ENCODE peak calls at places on chromosomes 7 and 10, in eight cellular contexts. Z, N, J, F, C, X, D and R are unnamed samples.

GRCh38 chr7:16734148-16734726 is 19.3 kb upstream of the TSPAN13 start:
- DNase-seq in Z (no peak), N (no peak), J (no peak), F (no peak), C (no peak), X (no peak), D (no peak), R (no peak)

GRCh38 chr10:60162631-60163030 is 227.0 kb downstream of the ANK3 start:
- DNase-seq in Z (no peak), N (no peak), J (no peak), F (no peak), C (no peak), X (no peak), D (no peak), R (no peak)

GRCh38 chr10:131670341-131670740 is 230.5 kb upstream of the PPP2R2D start:
- DNase-seq in Z (no peak), N (no peak), J (no peak), F (no peak), C (no peak), X (no peak), D (no peak), R (no peak)

GRCh38 chr10:107280293-107280692 is 115.8 kb upstream of the SORCS1 start:
- DNase-seq in Z (no peak), N (no peak), J (no peak), F (no peak), C (no peak), X (no peak), D (no peak), R (peak; percentile 96)

GRCh38 chr10:60809157-60809556 is 30.9 kb downstream of the CDK1 start:
- DNase-seq in Z (no peak), N (no peak), J (no peak), F (no peak), C (no peak), X (no peak), D (no peak), R (no peak)

GRCh38 chr10:121536271-121536918 is 61.8 kb downstream of the FGFR2 start:
- DNase-seq in Z (no peak), N (no peak), J (no peak), F (no peak), C (no peak), X (peak; percentile 42), D (no peak), R (no peak)

GRCh38 chr10:79418274-79418673 is 27.1 kb downstream of the ZCCHC24 start:
- DNase-seq in Z (no peak), N (no peak), J (no peak), F (no peak), C (peak; percentile 13), X (no peak), D (no peak), R (no peak)

GRCh38 chr10:57579926-57580325 is 687.8 kb downstream of the IPMK start:
- DNase-seq in Z (no peak), N (no peak), J (peak; percentile 84), F (no peak), C (no peak), X (no peak), D (no peak), R (peak; percentile 49)

GRCh38 chr7:332020-332517 is 42.1 kb downstream of the FOXL3 start:
- DNase-seq in Z (peak; percentile 49), N (no peak), J (no peak), F (no peak), C (no peak), X (no peak), D (no peak), R (no peak)

GRCh38 chr7:151249034-151249731 is 689 bp upstream of the SMARCD3 start:
- DNase-seq in Z (peak; percentile 54), N (no peak), J (no peak), F (peak; percentile 24), C (peak; percentile 72), X (peak; percentile 72), D (no peak), R (peak; percentile 36)

GRCh38 chr7:151251328-151251925 is 2.9 kb upstream of the SMARCD3 start:
- DNase-seq in Z (peak; percentile 70), N (no peak), J (no peak), F (peak; percentile 15), C (peak; percentile 76), X (no peak), D (no peak), R (no peak)

GRCh38 chr7:151249732-151250072 is 1.2 kb upstream of the SMARCD3 start:
- DNase-seq in Z (peak; percentile 71), N (no peak), J (peak; percentile 73), F (no peak), C (peak; percentile 71), X (peak; percentile 62), D (no peak), R (no peak)

GRCh38 chr7:151251926-151252835 is 3.7 kb upstream of the SMARCD3 start:
- DNase-seq in Z (peak; percentile 75), N (no peak), J (peak; percentile 72), F (no peak), C (peak; percentile 86), X (peak; percentile 69), D (no peak), R (no peak)

GRCh38 chr7:151250181-151251095 is 1.9 kb upstream of the SMARCD3 start:
- DNase-seq in Z (no peak), N (no peak), J (no peak), F (no peak), C (no peak), X (no peak), D (no peak), R (no peak)
- H3K27me3 ChIP-seq in Z (no peaks in the 10 kb centered on the region), N (no peaks in the 10 kb centered on the region), J (no peaks in the 10 kb centered on the region), F (peaks cover 27% of the 10 kb centered on the region), C (peaks cover 33% of the 10 kb centered on the region), X (no peaks in the 10 kb centered on the region), D (peaks cover 7% of the 10 kb centered on the region), R (peaks cover 7% of the 10 kb centered on the region)

GRCh38 chr7:137990251-137990901 is 11.5 kb downstream of the CREB3L2 start:
- DNase-seq in Z (no peak), N (no peak), J (no peak), F (no peak), C (no peak), X (no peak), D (no peak), R (no peak)

GRCh38 chr7:137987968-137988367 is 13.9 kb downstream of the CREB3L2 start:
- DNase-seq in Z (no peak), N (no peak), J (no peak), F (no peak), C (no peak), X (peak; percentile 19), D (peak; percentile 60), R (no peak)

GRCh38 chr7:137987563-137987962 is 14.3 kb downstream of the CREB3L2 start:
- DNase-seq in Z (no peak), N (no peak), J (no peak), F (no peak), C (no peak), X (peak; percentile 7), D (no peak), R (no peak)

GRCh38 chr7:137989127-137989526 is 12.8 kb downstream of the CREB3L2 start:
- DNase-seq in Z (no peak), N (no peak), J (no peak), F (no peak), C (no peak), X (peak; percentile 69), D (no peak), R (no peak)

GRCh38 chr7:137989590-137989989 is 12.3 kb downstream of the CREB3L2 start:
- DNase-seq in Z (no peak), N (no peak), J (no peak), F (no peak), C (no peak), X (peak; percentile 1), D (no peak), R (no peak)
- H3K4me3 ChIP-seq in Z (no peak overlapping the region), N (peak overlapping the region; percentile 50), J (no peak overlapping the region), F (no peak overlapping the region), C (no peak overlapping the region), X (no peak overlapping the region), D (no peak overlapping the region), R (no peak overlapping the region)

DNA sequence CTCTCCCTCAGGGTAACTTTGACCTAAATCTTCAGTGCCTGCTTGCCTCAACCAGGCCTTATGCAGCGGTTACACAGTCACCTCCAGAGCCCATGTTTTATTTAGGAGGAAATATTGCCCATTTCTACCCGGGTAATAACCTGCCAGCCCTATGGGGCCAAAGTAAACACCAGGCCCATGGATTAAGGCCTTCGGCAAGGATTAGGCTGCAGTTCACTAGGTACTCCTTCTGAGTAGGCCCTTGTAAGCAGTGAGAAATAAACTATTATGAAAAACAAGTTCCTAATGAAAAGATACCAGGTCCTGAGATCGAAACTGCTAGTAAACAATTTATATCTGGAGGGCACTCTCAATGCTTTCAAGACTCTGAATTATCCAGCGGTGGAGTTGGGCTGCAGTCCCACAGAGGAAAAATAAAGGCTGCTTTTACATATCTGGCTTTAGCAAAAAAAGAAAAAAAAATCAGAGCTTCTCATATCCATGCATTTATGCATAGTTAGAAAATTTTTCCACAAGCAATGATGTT is 3.7 kb upstream of the HOXA10 start:
- DNase-seq in Z (no peak), N (no peak), J (no peak), F (no peak), C (no peak), X (peak; percentile 9), D (no peak), R (no peak)
- H3K27me3 ChIP-seq in Z (peaks cover 36% of the 10 kb centered on the region), N (peaks cover 36% of the 10 kb centered on the region), J (peaks cover 93% of the 10 kb centered on the region), F (peaks cover 48% of the 10 kb centered on the region), C (peaks cover 100% of the 10 kb centered on the region), X (peaks cover 37% of the 10 kb centered on the region), D (peaks cover 6% of the 10 kb centered on the region), R (peaks cover 9% of the 10 kb centered on the region)

GRCh38 chr10:119780879-119781480 is 55.1 kb downstream of the INPP5F start:
- DNase-seq in Z (no peak), N (no peak), J (no peak), F (no peak), C (no peak), X (no peak), D (no peak), R (no peak)

GRCh38 chr10:119781498-119781897 is 55.6 kb downstream of the INPP5F start:
- DNase-seq in Z (no peak), N (no peak), J (no peak), F (no peak), C (no peak), X (no peak), D (no peak), R (no peak)

GRCh38 chr10:119782981-119783664 is 57.3 kb downstream of the INPP5F start:
- DNase-seq in Z (no peak), N (no peak), J (no peak), F (no peak), C (no peak), X (no peak), D (no peak), R (no peak)

GRCh38 chr10:119783665-119784027 is 57.8 kb downstream of the INPP5F start:
- DNase-seq in Z (no peak), N (no peak), J (no peak), F (no peak), C (no peak), X (no peak), D (no peak), R (no peak)

DNA sequence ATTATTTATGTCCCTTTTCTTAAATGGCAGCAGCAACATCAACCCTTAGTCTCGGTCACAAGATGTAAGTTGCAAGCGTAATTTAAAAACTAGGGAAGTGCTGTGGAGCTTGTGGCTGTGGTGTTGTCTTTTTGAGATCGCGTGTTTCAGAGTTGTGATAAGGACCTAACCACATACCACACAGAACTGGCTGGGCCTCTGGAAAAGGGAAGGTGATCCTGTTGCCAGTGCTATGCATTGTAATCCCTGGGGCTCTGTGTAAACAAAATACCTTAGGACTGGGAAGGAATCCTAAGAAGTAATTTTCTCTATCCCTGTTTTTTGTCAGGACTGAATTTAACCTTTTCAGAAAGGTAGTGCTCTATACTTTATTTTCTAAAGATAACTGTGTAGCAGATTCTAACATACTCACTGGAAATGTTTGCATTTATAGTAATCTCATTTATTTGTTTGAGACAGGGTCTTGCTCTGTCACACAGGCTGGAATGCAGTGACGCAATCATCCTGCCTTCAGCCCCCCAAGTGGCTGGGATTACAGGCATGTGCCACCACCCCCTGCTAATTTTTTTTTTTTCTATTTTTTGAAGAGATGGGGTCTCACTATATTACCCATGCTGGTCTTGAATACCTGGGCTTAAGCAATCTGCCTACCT is 60.4 kb downstream of the INPP5F start:
- DNase-seq in Z (no peak), N (no peak), J (peak; percentile 99), F (no peak), C (no peak), X (no peak), D (no peak), R (no peak)
- H3K4me3 ChIP-seq in Z (no peak overlapping the region), N (no peak overlapping the region), J (no peak overlapping the region), F (no peak overlapping the region), C (no peak overlapping the region), X (no peak overlapping the region), D (no peak overlapping the region), R (no peak overlapping the region)